ENCODE peak calls at places on chromosomes 12 and 14, in six cellular contexts. K is Karpas-422, U is pancreas, P is psoas muscle, F is right atrium auricular region, X is sigmoid colon. Q is an unnamed sample.
A peak's percentile ranks its signal among the peaks of the same experiment; 100 is the strongest.

GRCh38 chr14:85414142-85414541 is 115.8 kb upstream of the FLRT2 start:
- DNase-seq in K (no peak), U (no peak), P (no peak), F (no peak), X (no peak), Q (no peak)

GRCh38 chr14:102589761-102590290 is 2.6 kb upstream of the RCOR1 start:
- DNase-seq in K (no peak), U (no peak), P (no peak), F (no peak), X (no peak), Q (no peak)

GRCh38 chr12:47838286-47838931 is 18.7 kb upstream of the HDAC7 start:
- DNase-seq in K (peak; percentile 79), U (no peak), P (no peak), F (no peak), X (no peak), Q (no peak)

GRCh38 chr14:75979641-75980422 is 2.0 kb downstream of the TGFB3 start:
- DNase-seq in K (no peak), U (no peak), P (peak; percentile 54), F (no peak), X (peak; percentile 83), Q (no peak)

GRCh38 chr12:37548266-37548805 is 768.2 kb upstream of the ALG10B start:
- DNase-seq in K (no peak), U (no peak), P (no peak), F (no peak), X (no peak), Q (no peak)

GRCh38 chr12:76030378-76031080 is 1.0 kb downstream of the PHLDA1 start:
- DNase-seq in K (peak; percentile 62), U (peak; percentile 76), P (peak; percentile 63), F (no peak), X (peak; percentile 77), Q (peak; percentile 63)

GRCh38 chr12:120692524-120693033 is 5.6 kb downstream of the MLEC start:
- DNase-seq in K (no peak), U (no peak), P (no peak), F (no peak), X (no peak), Q (no peak)

GRCh38 chr12:62934799-62935674 is at the start of gene PPM1H:
- DNase-seq in K (peak; percentile 54), U (peak; percentile 91), P (peak; percentile 83), F (peak; percentile 65), X (peak; percentile 67), Q (peak; percentile 87)

GRCh38 chr14:54772451-54772881 is 130.2 kb downstream of the GCH1 start:
- DNase-seq in K (no peak), U (no peak), P (no peak), F (no peak), X (no peak), Q (no peak)

GRCh38 chr12:113899844-113900471 is 66.2 kb downstream of the RBM19 start:
- DNase-seq in K (no peak), U (peak; percentile 63), P (no peak), F (no peak), X (no peak), Q (no peak)

GRCh38 chr14:99884834-99885648 is 91.8 kb downstream of the EML1 start:
- DNase-seq in K (peak; percentile 90), U (no peak), P (no peak), F (no peak), X (peak; percentile 70), Q (no peak)

GRCh38 chr14:61511558-61511924 is 183.8 kb upstream of the HIF1A start:
- DNase-seq in K (no peak), U (no peak), P (no peak), F (no peak), X (no peak), Q (peak; percentile 52)

GRCh38 chr12:65895759-65896656 is 71.7 kb downstream of the HMGA2 start:
- DNase-seq in K (no peak), U (no peak), P (no peak), F (no peak), X (no peak), Q (no peak)

GRCh38 chr14:68361231-68361630 is 431.6 kb downstream of the ZFP36L1 start:
- DNase-seq in K (no peak), U (no peak), P (no peak), F (no peak), X (no peak), Q (no peak)

GRCh38 chr12:15979096-15980091 is 68.3 kb downstream of the DERA start:
- DNase-seq in K (no peak), U (no peak), P (no peak), F (no peak), X (no peak), Q (no peak)

GRCh38 chr14:77738559-77739250 is 22.3 kb downstream of the SNW1 start:
- DNase-seq in K (no peak), U (no peak), P (no peak), F (no peak), X (no peak), Q (no peak)

GRCh38 chr12:6067152-6067916 is 57.1 kb downstream of the VWF start:
- DNase-seq in K (no peak), U (no peak), P (no peak), F (peak; percentile 78), X (no peak), Q (no peak)

GRCh38 chr14:22386924-22387775 is 201.9 kb downstream of the DAD1 start:
- DNase-seq in K (peak; percentile 97), U (no peak), P (no peak), F (peak; percentile 76), X (peak; percentile 85), Q (peak; percentile 50)

GRCh38 chr12:46150735-46151134 is 118.1 kb downstream of the SLC38A1 start:
- DNase-seq in K (no peak), U (no peak), P (no peak), F (no peak), X (no peak), Q (no peak)

GRCh38 chr12:112616469-112617190 is 174.9 kb upstream of the RPH3A start:
- DNase-seq in K (no peak), U (no peak), P (no peak), F (no peak), X (no peak), Q (no peak)
- H3K27me3 ChIP-seq in K (no peaks in the 10 kb centered on the region), U (peaks cover 3% of the 10 kb centered on the region), P (no peaks in the 10 kb centered on the region), F (no peaks in the 10 kb centered on the region), X (no peaks in the 10 kb centered on the region), Q (peaks cover 14% of the 10 kb centered on the region)

GRCh38 chr14:36426113-36426512 is 93.9 kb downstream of the NKX2-1 start:
- DNase-seq in K (no peak), U (no peak), P (no peak), F (no peak), X (no peak), Q (no peak)

GRCh38 chr14:36424478-36425102 is 95.4 kb downstream of the NKX2-1 start:
- DNase-seq in K (peak; percentile 71), U (no peak), P (no peak), F (no peak), X (no peak), Q (no peak)

GRCh38 chr14:36426836-36427235 is 93.2 kb downstream of the NKX2-1 start:
- DNase-seq in K (no peak), U (no peak), P (peak; percentile 64), F (no peak), X (no peak), Q (no peak)

GRCh38 chr14:36420288-36420687 is 99.7 kb downstream of the NKX2-1 start:
- DNase-seq in K (no peak), U (no peak), P (no peak), F (no peak), X (no peak), Q (no peak)

DNA sequence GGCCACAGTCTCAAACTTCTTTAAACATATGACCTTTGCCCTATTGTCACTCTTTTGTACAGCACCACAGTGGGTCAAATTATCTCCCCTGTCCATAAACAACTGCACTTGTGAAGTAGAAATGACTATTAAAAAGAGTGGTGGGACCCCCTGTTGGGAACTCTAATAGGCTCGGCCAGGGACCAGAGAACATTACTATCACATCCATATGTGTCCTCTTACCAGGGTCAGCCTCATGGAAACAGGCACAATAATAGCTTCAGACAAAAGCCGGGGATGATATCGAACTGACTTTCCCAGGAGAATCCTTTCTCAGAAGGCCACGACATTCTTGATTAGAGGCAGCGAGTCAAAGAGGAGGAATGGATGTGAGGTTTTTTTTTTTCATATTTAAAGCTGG is 96.6 kb downstream of the NKX2-1 start:
- DNase-seq in K (no peak), U (no peak), P (no peak), F (no peak), X (no peak), Q (no peak)
- H3K27me3 ChIP-seq in K (no peaks in the 10 kb centered on the region), U (no peaks in the 10 kb centered on the region), P (no peaks in the 10 kb centered on the region), F (no peaks in the 10 kb centered on the region), X (no peaks in the 10 kb centered on the region), Q (no peaks in the 10 kb centered on the region)

GRCh38 chr12:52259850-52260249 is 14.6 kb upstream of the KRT86 start:
- DNase-seq in K (no peak), U (no peak), P (no peak), F (no peak), X (no peak), Q (peak; percentile 19)
- H3K27me3 ChIP-seq in K (no peaks in the 10 kb centered on the region), U (no peaks in the 10 kb centered on the region), P (no peaks in the 10 kb centered on the region), F (no peaks in the 10 kb centered on the region), X (no peaks in the 10 kb centered on the region), Q (peaks cover 53% of the 10 kb centered on the region)

DNA sequence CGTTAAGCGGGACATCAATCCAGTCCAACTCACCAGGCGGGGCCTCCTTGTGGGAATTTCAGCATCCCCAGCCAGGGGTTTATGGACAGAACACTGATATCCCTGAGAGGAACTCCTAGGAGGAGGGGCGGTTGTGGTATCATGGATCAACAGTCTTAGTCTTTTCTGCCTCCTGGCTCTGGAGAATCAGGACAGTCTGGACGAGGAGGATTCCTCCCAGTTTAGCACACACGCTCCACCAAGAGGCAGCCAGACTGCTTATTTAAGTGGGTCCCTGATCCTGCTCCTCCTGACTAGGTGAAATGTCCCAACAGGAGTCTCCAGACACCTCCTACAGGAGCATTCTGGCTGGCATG is 10.4 kb upstream of the ZNF705A start:
- DNase-seq in K (peak; percentile 14), U (no peak), P (no peak), F (no peak), X (no peak), Q (no peak)
- H3K27me3 ChIP-seq in K (no peaks in the 10 kb centered on the region), U (no peaks in the 10 kb centered on the region), P (no peaks in the 10 kb centered on the region), F (no peaks in the 10 kb centered on the region), X (no peaks in the 10 kb centered on the region), Q (no peaks in the 10 kb centered on the region)

GRCh38 chr14:24853446-24853845 is 196.5 kb downstream of the STXBP6 start:
- DNase-seq in K (no peak), U (no peak), P (no peak), F (no peak), X (no peak), Q (no peak)
- H3K27me3 ChIP-seq in K (no peaks in the 10 kb centered on the region), U (no peaks in the 10 kb centered on the region), P (no peaks in the 10 kb centered on the region), F (no peaks in the 10 kb centered on the region), X (no peaks in the 10 kb centered on the region), Q (no peaks in the 10 kb centered on the region)

GRCh38 chr12:52335598-52336262 is 14.5 kb upstream of the KRT83 start:
- DNase-seq in K (no peak), U (peak; percentile 75), P (no peak), F (no peak), X (peak; percentile 62), Q (no peak)

GRCh38 chr12:52334185-52334584 is 13.0 kb upstream of the KRT83 start:
- DNase-seq in K (no peak), U (no peak), P (no peak), F (no peak), X (no peak), Q (no peak)

GRCh38 chr12:52338241-52338960 is 17.2 kb upstream of the KRT83 start:
- DNase-seq in K (no peak), U (no peak), P (no peak), F (no peak), X (no peak), Q (no peak)

GRCh38 chr12:52337054-52337453 is 15.9 kb upstream of the KRT83 start:
- DNase-seq in K (no peak), U (no peak), P (no peak), F (no peak), X (no peak), Q (no peak)

GRCh38 chr12:52336641-52337040 is 15.4 kb upstream of the KRT83 start:
- DNase-seq in K (no peak), U (no peak), P (no peak), F (no peak), X (no peak), Q (no peak)
- H3K27me3 ChIP-seq in K (no peaks in the 10 kb centered on the region), U (no peaks in the 10 kb centered on the region), P (no peaks in the 10 kb centered on the region), F (no peaks in the 10 kb centered on the region), X (no peaks in the 10 kb centered on the region), Q (no peaks in the 10 kb centered on the region)

Q was measured in lower lobe of right lung.